ENCODE peak calls at places on chromosomes 12 and 14, in five cellular contexts. N is GM20000; V is astrocyte of the spinal cord; R is colonic mucosa; F is CD8-positive, alpha-beta T cell. D is an unnamed sample.

GRCh38 chr12:64826234-64826633 is 1.8 kb downstream of the TBC1D30 start:
- DNase-seq in N (peak; percentile 68), V (peak; percentile 61), R (peak; percentile 77), F (peak; percentile 50), D (peak; percentile 61)

GRCh38 chr14:29262979-29263378 is 496.4 kb downstream of the FOXG1 start:
- DNase-seq in N (no peak), V (no peak), R (no peak), F (no peak), D (no peak)

GRCh38 chr14:94050231-94050880 is 24.2 kb downstream of the OTUB2 start:
- DNase-seq in N (no peak), V (no peak), R (no peak), F (peak; percentile 35), D (no peak)

GRCh38 chr14:76546426-76547221 is 170.7 kb downstream of the ESRRB start:
- DNase-seq in N (peak; percentile 53), V (no peak), R (no peak), F (no peak), D (peak; percentile 18)

GRCh38 chr14:51650721-51651387 is 856 bp upstream of the FRMD6 start:
- DNase-seq in N (no peak), V (no peak), R (peak; percentile 28), F (no peak), D (peak; percentile 13)

GRCh38 chr12:57475271-57476161 is 4.2 kb downstream of the ARHGAP9 start:
- DNase-seq in N (no peak), V (no peak), R (no peak), F (no peak), D (no peak)

GRCh38 chr12:64082866-64083268 is 139.2 kb downstream of the KICS2 start:
- DNase-seq in N (no peak), V (no peak), R (peak; percentile 55), F (no peak), D (no peak)

GRCh38 chr12:71124833-71125460 is 32.9 kb downstream of the TSPAN8 start:
- DNase-seq in N (no peak), V (no peak), R (no peak), F (no peak), D (no peak)

GRCh38 chr12:27899151-27899661 is 73.3 kb downstream of the PTHLH start:
- DNase-seq in N (no peak), V (peak; percentile 95), R (no peak), F (no peak), D (no peak)

GRCh38 chr12:101209319-101210302 is at the start of gene SLC5A8:
- DNase-seq in N (no peak), V (no peak), R (no peak), F (no peak), D (peak; percentile 11)

GRCh38 chr14:87260460-87260859 is 732.5 kb downstream of the GALC start:
- DNase-seq in N (no peak), V (no peak), R (no peak), F (no peak), D (no peak)

GRCh38 chr14:74860899-74861733 is 14.8 kb downstream of the PROX2 start:
- DNase-seq in N (peak; percentile 76), V (peak; percentile 79), R (peak; percentile 95), F (peak; percentile 99), D (peak; percentile 84)

GRCh38 chr14:102770910-102771543 is 6.2 kb upstream of the TRAF3 start:
- DNase-seq in N (no peak), V (no peak), R (no peak), F (no peak), D (no peak)

GRCh38 chr12:104605685-104606084 is 148.9 kb downstream of the CHST11 start:
- DNase-seq in N (no peak), V (no peak), R (peak; percentile 30), F (no peak), D (no peak)

GRCh38 chr14:55136868-55137785 is 8.1 kb downstream of the LGALS3 start:
- DNase-seq in N (no peak), V (peak; percentile 90), R (peak; percentile 63), F (no peak), D (no peak)

GRCh38 chr12:55893723-55894122 is 34.0 kb downstream of the PYM1 start:
- DNase-seq in N (no peak), V (no peak), R (no peak), F (no peak), D (no peak)

GRCh38 chr12:113747048-113747447 is 219.1 kb downstream of the RBM19 start:
- DNase-seq in N (no peak), V (no peak), R (no peak), F (no peak), D (no peak)

GRCh38 chr12:53287741-53288216 is 7.6 kb upstream of the PFDN5 start:
- DNase-seq in N (peak; percentile 72), V (peak; percentile 54), R (peak; percentile 74), F (peak; percentile 80), D (peak; percentile 26)

GRCh38 chr12:124436366-124436765 is 131.0 kb downstream of the NCOR2 start:
- DNase-seq in N (no peak), V (no peak), R (no peak), F (no peak), D (no peak)

GRCh38 chr12:11321980-11322379 is 11.7 kb upstream of the PRB4 start:
- DNase-seq in N (no peak), V (peak; percentile 52), R (no peak), F (no peak), D (no peak)

GRCh38 chr14:50342211-50343080 is 30.3 kb downstream of the DMAC2L start:
- DNase-seq in N (peak; percentile 71), V (peak; percentile 75), R (peak; percentile 76), F (peak; percentile 64), D (no peak)

GRCh38 chr12:18749381-18749957 is 11.6 kb downstream of the CAPZA3 start:
- DNase-seq in N (no peak), V (no peak), R (no peak), F (no peak), D (no peak)

GRCh38 chr14:104981699-104982541 is 3.7 kb upstream of the CLBA1 start:
- DNase-seq in N (no peak), V (no peak), R (no peak), F (no peak), D (no peak)

GRCh38 chr14:34580381-34580780 is 40.9 kb upstream of the EAPP start:
- DNase-seq in N (no peak), V (no peak), R (no peak), F (no peak), D (no peak)

GRCh38 chr14:75822522-75823288 is 159.1 kb downstream of the TGFB3 start:
- DNase-seq in N (no peak), V (peak; percentile 93), R (no peak), F (no peak), D (no peak)

GRCh38 chr12:114767906-114768697 is 84.1 kb upstream of the TBX3 start:
- DNase-seq in N (no peak), V (peak; percentile 24), R (no peak), F (no peak), D (no peak)

DNA sequence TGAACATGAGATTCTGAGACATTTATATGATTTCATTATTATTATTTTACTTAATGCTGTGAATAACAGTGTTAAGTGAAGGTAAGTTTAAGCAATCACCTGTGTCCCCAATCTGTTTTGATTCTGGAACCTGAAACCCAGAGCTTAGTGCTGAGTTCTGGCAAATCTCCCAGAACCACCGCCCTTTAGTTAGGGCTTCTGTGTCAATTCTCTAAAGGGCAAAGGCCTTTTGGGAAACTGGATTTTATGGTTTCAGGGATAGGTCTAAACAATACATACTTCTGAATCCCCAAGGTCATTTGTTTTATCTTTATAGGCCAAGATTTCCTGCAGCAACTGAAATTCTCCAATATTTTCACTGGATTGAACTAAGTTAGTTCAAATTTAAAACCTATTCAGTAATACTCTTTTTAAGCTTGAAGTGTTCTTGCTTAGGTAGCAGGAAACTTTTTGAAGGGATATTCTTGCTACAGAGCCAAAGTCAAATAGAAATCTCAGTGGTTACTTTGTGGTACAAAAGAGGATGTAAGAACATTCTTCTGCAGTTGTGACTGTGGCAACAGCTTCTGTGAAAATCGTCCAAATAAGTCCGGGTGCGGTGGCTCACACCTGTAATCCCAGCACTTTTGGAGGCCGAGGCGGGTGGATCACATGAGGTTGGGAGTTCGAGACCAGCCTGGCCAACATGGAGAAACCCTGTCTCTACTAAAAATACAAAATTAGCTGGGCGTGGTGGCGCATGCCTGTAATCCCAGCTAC is 10.0 kb upstream of the PKP2 start:
- DNase-seq in N (peak; percentile 70), V (no peak), R (peak; percentile 89), F (no peak), D (no peak)
- TF ChIP-seq CTCF in N (no peak), V (no peak), R (no peak), F (no peak), D (no peak)

DNA sequence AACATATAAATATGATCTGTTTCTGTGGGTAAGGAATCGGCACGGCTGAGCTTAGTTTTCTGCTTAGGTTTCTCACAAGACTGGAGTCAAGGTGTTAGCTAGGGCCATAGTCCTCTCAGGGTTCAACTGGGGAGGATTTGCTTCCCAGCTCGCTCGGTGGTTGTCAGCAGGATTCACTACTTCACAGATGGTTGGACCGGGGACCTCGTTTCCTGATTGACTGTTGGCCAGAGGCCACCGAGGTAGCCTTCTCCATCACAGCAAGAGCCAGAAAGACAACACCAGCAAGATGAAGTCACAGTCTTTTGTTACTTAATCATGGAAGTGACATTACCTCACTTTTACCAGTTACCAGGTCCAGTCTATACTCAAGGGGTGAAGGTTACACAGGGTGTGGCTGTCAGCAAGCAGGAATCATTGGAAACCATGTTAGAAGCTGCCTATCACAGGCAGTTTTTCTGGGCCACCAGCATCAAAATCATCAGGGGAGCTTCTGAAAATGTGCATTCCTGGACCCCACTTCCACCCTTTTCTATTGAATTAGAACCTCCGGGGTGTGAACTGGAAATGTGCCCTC is 10.7 kb downstream of the COPS7A start:
- DNase-seq in N (no peak), V (no peak), R (no peak), F (no peak), D (no peak)
- TF ChIP-seq CTCF in N (no peak), V (no peak), R (no peak), F (no peak), D (no peak)

DNA sequence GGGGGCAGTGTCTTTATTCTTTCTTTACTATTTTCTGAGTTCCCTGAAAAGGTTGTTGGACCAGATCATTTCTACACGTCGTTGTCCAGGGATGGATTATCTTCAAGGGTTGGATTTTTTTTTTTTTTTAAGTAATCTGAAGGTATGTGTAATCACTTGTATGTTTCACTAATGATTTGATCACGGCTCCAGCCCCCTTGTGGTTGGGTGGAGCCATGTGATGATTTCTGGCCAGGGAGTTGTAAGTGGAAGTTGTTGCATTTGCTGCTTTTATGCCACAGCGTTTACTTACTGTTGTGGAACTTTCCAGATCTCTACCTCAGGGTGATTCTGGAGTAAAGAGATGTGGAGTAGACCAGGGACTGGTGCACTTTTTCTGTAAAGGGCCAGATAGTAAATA is 390.3 kb downstream of the AACS start:
- DNase-seq in N (no peak), V (no peak), R (no peak), F (no peak), D (no peak)
- TF ChIP-seq CTCF in N (no peak), V (no peak), R (no peak), F (no peak), D (peak; percentile 48)

GRCh38 chr14:79274641-79275366 is 936.5 kb downstream of the DIO2 start:
- DNase-seq in N (no peak), V (no peak), R (no peak), F (no peak), D (no peak)
- TF ChIP-seq CTCF in N (no peak), V (peak; percentile 26), R (no peak), F (no peak), D (peak; percentile 30)

GRCh38 chr12:51013441-51013840 is 12.7 kb downstream of the SLC11A2 start:
- DNase-seq in N (no peak), V (no peak), R (no peak), F (no peak), D (no peak)
- TF ChIP-seq CTCF in N (no peak), V (no peak), R (no peak), F (no peak), D (no peak)